ENCODE peak calls at places on chromosomes 6 and 20, in seven cellular contexts. I is HCT116, U is PC-3, M is psoas muscle, B is fibroblast of lung, C is sigmoid colon, Q is tibial artery. Z is an unnamed sample.

GRCh38 chr6:69784595-69785377 is 12.0 kb downstream of the LMBRD1 start:
- DNase-seq in I (no peak), U (no peak), M (no peak), B (no peak), C (no peak), Q (no peak), Z (no peak)

GRCh38 chr20:20702330-20703245 is 9.9 kb downstream of the RALGAPA2 start:
- DNase-seq in I (no peak), U (no peak), M (no peak), B (no peak), C (no peak), Q (no peak), Z (no peak)

GRCh38 chr6:75145211-75145610 is 60.6 kb downstream of the COL12A1 start:
- DNase-seq in I (no peak), U (no peak), M (no peak), B (no peak), C (no peak), Q (no peak), Z (no peak)

GRCh38 chr6:115001726-115002436 is 659.1 kb upstream of the HS3ST5 start:
- DNase-seq in I (no peak), U (peak; percentile 4), M (no peak), B (no peak), C (no peak), Q (no peak), Z (no peak)

GRCh38 chr6:15086273-15087158 is 159.4 kb upstream of the JARID2 start:
- DNase-seq in I (no peak), U (no peak), M (no peak), B (no peak), C (no peak), Q (no peak), Z (no peak)

GRCh38 chr6:153130515-153131036 is 506 bp downstream of the RGS17 start:
- DNase-seq in I (no peak), U (no peak), M (no peak), B (no peak), C (no peak), Q (no peak), Z (no peak)

GRCh38 chr6:34243901-34244884 is 4.6 kb downstream of the SMIM29 start:
- DNase-seq in I (peak; percentile 92), U (peak; percentile 97), M (peak; percentile 88), B (peak; percentile 90), C (peak; percentile 89), Q (peak; percentile 83), Z (peak; percentile 72)

GRCh38 chr20:63903796-63904570 is 9.1 kb downstream of the DNAJC5 start:
- DNase-seq in I (no peak), U (no peak), M (no peak), B (no peak), C (no peak), Q (no peak), Z (no peak)

GRCh38 chr6:35018184-35018523 is 123.0 kb downstream of the TCP11 start:
- DNase-seq in I (no peak), U (no peak), M (no peak), B (no peak), C (no peak), Q (no peak), Z (no peak)

GRCh38 chr6:140854363-140854762 is 1278.4 kb upstream of the GJE1 start:
- DNase-seq in I (no peak), U (no peak), M (no peak), B (no peak), C (no peak), Q (no peak), Z (no peak)

GRCh38 chr6:153790048-153790447 is 249.0 kb upstream of the OPRM1 start:
- DNase-seq in I (peak; percentile 19), U (peak; percentile 70), M (no peak), B (peak; percentile 88), C (no peak), Q (no peak), Z (no peak)

GRCh38 chr6:18595774-18596528 is 208.8 kb downstream of the RNF144B start:
- DNase-seq in I (peak; percentile 46), U (peak; percentile 85), M (no peak), B (peak; percentile 76), C (peak; percentile 75), Q (peak; percentile 77), Z (peak; percentile 11)

GRCh38 chr6:138382498-138383265 is 5.0 kb downstream of the SMIM28 start:
- DNase-seq in I (no peak), U (no peak), M (no peak), B (no peak), C (no peak), Q (no peak), Z (no peak)

GRCh38 chr6:79005497-79005896 is 72.6 kb downstream of the PHIP start:
- DNase-seq in I (no peak), U (no peak), M (no peak), B (peak; percentile 10), C (no peak), Q (no peak), Z (no peak)

GRCh38 chr6:90144396-90144795 is 152.2 kb downstream of the BACH2 start:
- DNase-seq in I (no peak), U (peak; percentile 64), M (no peak), B (no peak), C (no peak), Q (no peak), Z (no peak)

GRCh38 chr6:107448776-107449175 is 10.6 kb downstream of the PDSS2 start:
- DNase-seq in I (no peak), U (no peak), M (no peak), B (no peak), C (no peak), Q (no peak), Z (no peak)

GRCh38 chr20:63054695-63055240 is 48.0 kb upstream of the BHLHE23 start:
- DNase-seq in I (no peak), U (no peak), M (peak; percentile 38), B (no peak), C (peak; percentile 56), Q (peak; percentile 13), Z (no peak)

GRCh38 chr6:105495515-105495914 is 92.6 kb upstream of the PREP start:
- DNase-seq in I (no peak), U (no peak), M (no peak), B (no peak), C (no peak), Q (no peak), Z (no peak)

GRCh38 chr6:51203504-51203903 is 384.8 kb downstream of the TFAP2B start:
- DNase-seq in I (no peak), U (no peak), M (no peak), B (no peak), C (no peak), Q (no peak), Z (no peak)

GRCh38 chr20:61189534-61189933 is 62.5 kb upstream of the CDH4 start:
- DNase-seq in I (no peak), U (no peak), M (no peak), B (no peak), C (no peak), Q (no peak), Z (no peak)

GRCh38 chr20:61185181-61185580 is 66.9 kb upstream of the CDH4 start:
- DNase-seq in I (no peak), U (no peak), M (no peak), B (no peak), C (no peak), Q (no peak), Z (peak; percentile 61)

GRCh38 chr20:61186771-61187170 is 65.3 kb upstream of the CDH4 start:
- DNase-seq in I (no peak), U (no peak), M (no peak), B (peak; percentile 38), C (no peak), Q (no peak), Z (no peak)

GRCh38 chr20:61184194-61184593 is 67.9 kb upstream of the CDH4 start:
- DNase-seq in I (no peak), U (no peak), M (no peak), B (no peak), C (no peak), Q (no peak), Z (no peak)

DNA sequence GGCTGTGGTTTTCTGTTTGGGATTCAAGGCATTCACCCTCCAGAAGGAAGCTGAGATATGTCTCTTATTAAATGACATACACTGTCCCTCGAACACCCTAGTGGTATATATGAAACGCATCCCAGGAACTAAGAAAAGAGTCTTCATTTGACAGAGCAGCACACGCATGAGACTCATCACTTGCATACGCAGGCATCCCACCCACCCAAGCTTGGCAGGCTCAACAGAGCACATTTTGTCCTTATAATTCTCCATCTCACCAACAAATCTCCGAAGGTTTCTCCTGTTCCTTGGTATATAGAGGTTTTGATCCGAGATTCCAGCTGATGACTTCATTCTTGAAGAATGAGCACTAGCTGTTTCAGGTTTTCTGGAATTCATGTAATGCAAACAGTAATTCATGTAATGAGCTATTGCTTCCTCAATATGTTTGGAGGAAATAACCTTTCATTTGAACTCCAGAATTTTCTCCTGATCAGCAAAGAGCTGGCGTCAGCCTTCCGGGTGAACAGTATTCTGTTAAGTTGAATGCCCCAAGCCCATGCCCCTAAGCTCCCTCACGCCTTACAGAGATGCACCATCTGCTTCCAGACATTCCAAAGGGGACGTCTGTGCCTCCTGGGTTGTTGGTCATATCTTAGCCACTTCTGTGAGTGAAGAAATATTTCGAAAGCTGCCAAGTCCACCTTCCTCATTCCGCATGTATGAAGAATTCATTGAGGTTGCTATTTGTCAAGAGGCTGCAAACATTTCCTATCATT is 66.0 kb upstream of the CDH4 start:
- DNase-seq in I (no peak), U (peak; percentile 35), M (no peak), B (peak; percentile 96), C (no peak), Q (no peak), Z (peak; percentile 77)
- TF ChIP-seq CTCF in I (no peak), U (no peak), M (no peak), B (no peak), C (no peak), Q (no peak), Z (no peak)

GRCh38 chr20:38658879-38659612 is 57.4 kb downstream of the ARHGAP40 start:
- DNase-seq in I (peak; percentile 43), U (peak; percentile 58), M (no peak), B (no peak), C (peak; percentile 40), Q (no peak), Z (no peak)
- H3K4me1 ChIP-seq in I (peaks cover 5% of the 10 kb centered on the region), U (no peaks in the 10 kb centered on the region), M (no peaks in the 10 kb centered on the region), B (no peaks in the 10 kb centered on the region), C (no peaks in the 10 kb centered on the region), Q (no peaks in the 10 kb centered on the region), Z (no peaks in the 10 kb centered on the region)

GRCh38 chr20:60102665-60103210 is 144.5 kb downstream of the CDH26 start:
- DNase-seq in I (no peak), U (peak; percentile 10), M (no peak), B (no peak), C (no peak), Q (no peak), Z (no peak)
- TF ChIP-seq CTCF in I (no peak), U (no peak), M (no peak), B (no peak), C (no peak), Q (no peak), Z (no peak)

DNA sequence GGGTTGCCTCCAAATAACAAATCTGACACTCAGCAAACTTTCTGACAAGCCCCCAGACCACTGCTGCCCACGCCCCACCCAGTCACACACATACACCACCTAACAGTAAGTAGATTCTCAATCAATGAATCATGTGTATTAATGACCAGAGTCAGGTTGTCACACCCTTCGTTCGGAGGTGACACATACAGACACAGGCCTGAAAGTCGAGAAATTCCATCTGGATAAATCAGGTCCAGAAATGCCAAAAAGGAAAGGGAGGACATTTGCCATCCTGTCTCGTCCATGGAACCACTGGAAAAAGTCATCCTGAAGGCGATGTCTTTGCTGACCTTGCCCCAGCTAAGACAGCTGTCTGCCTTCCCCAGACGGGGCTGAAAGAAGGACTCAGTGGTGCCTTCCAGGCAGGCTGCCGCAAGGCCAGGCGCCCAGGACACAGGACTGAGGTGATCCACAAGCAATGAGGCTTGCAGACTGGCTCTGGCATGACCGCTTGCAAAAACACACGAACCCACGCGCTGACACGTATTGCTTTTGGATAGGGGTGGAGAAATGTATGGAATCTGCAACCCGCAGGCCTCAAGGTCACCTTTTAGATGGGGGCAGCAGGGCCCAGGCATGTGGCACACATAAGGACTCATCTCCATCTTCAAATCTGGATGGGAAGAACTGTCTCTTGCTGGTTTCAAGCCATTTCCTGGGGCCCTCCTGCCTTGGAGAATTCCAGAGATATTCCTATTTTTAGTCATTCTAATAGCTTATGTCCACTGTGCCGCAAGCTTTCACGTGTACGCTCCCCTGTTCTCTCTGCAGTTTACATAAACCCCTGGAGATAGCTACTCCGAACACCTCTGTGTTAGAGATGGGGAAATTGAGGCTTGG is 9.0 kb downstream of the NFATC2 start:
- DNase-seq in I (peak; percentile 79), U (peak; percentile 97), M (no peak), B (no peak), C (no peak), Q (no peak), Z (peak; percentile 41)
- H3K4me1 ChIP-seq in I (peaks cover 53% of the 10 kb centered on the region), U (peaks cover 37% of the 10 kb centered on the region), M (peaks cover 36% of the 10 kb centered on the region), B (peaks cover 15% of the 10 kb centered on the region), C (no peaks in the 10 kb centered on the region), Q (peaks cover 32% of the 10 kb centered on the region), Z (peaks cover 23% of the 10 kb centered on the region)